ENCODE peak calls at places on chromosomes 1 and 21, in five cellular contexts. P is T-helper 2 cell; W is stimulated activated CD4-positive, alpha-beta T cell treated with anti-CD3 and anti-CD28 coated beads, Interleukin-1b, Interleukin-23, amount 100 ng/mL, for 24 hours; M is A673; F is RKO. A is an unnamed sample.

GRCh38 chr1:93702828-93703183 is 21.2 kb upstream of the BCAR3 start:
- DNase-seq in P (no peak), W (no peak), F (no peak), M (no peak), A (no peak)

GRCh38 chr1:166350490-166350889 is 183.7 kb upstream of the FAM78B start:
- DNase-seq in P (no peak), F (no peak), W (no peak), M (peak), A (no peak)

GRCh38 chr1:33182452-33182851 is 609 bp upstream of the TRIM62 start:
- DNase-seq in W (no peak), M (peak), P (no peak), F (no peak), A (peak)

GRCh38 chr1:63557365-63557987 is 34.2 kb downstream of the EFCAB7 start:
- DNase-seq in F (peak), W (no peak), M (peak), P (no peak), A (no peak)

GRCh38 chr1:117659565-117660264 is 53.9 kb downstream of the TENT5C start:
- DNase-seq in W (no peak), F (no peak), M (no peak), P (no peak), A (no peak)

GRCh38 chr1:232726048-232726779 is 79.0 kb upstream of the MAP10 start:
- DNase-seq in W (no peak), P (no peak), F (no peak), M (no peak), A (peak)

GRCh38 chr1:11725616-11726015 is 10.3 kb upstream of the AGTRAP start:
- DNase-seq in W (no peak), P (no peak), M (no peak), F (no peak), A (no peak)

GRCh38 chr1:155522069-155522468 is 40.5 kb downstream of the ASH1L start:
- DNase-seq in W (no peak), M (no peak), F (no peak), P (no peak), A (no peak)

GRCh38 chr1:246032111-246032551 is 474.9 kb downstream of the SMYD3 start:
- DNase-seq in M (no peak), F (no peak), P (no peak), W (no peak), A (no peak)

GRCh38 chr1:31577515-31578191 is 1.3 kb downstream of the TINAGL1 start:
- DNase-seq in F (no peak), M (no peak), W (no peak), P (no peak), A (no peak)

GRCh38 chr1:117511273-117511672 is 94.6 kb upstream of the TENT5C start:
- DNase-seq in F (no peak), M (no peak), W (no peak), P (no peak), A (no peak)

GRCh38 chr1:153631047-153632022 is 2.5 kb upstream of the CHTOP start:
- DNase-seq in M (no peak), F (no peak), W (no peak), P (no peak), A (no peak)

GRCh38 chr1:27192039-27192529 is 37.2 kb upstream of the SLC9A1 start:
- DNase-seq in W (no peak), F (no peak), P (no peak), M (no peak), A (no peak)

GRCh38 chr1:164781980-164782379 is 223.0 kb downstream of the PBX1 start:
- DNase-seq in F (no peak), W (no peak), P (no peak), M (no peak), A (no peak)

GRCh38 chr1:198220428-198220827 is 63.6 kb downstream of the NEK7 start:
- DNase-seq in P (no peak), W (no peak), F (no peak), M (no peak), A (no peak)

GRCh38 chr1:107664882-107665871 is 299.8 kb downstream of the VAV3 start:
- DNase-seq in P (no peak), F (no peak), M (no peak), W (no peak), A (no peak)

GRCh38 chr1:81437213-81437612 is 363.5 kb upstream of the ADGRL2 start:
- DNase-seq in M (no peak), W (no peak), F (no peak), P (no peak), A (no peak)

GRCh38 chr1:40977721-40978120 is 1.8 kb upstream of the CTPS1 start:
- DNase-seq in M (no peak), W (no peak), F (no peak), P (no peak), A (no peak)

GRCh38 chr21:8993284-8993942 is 1528.0 kb upstream of the TPTE start:
- DNase-seq in W (no peak), F (no peak), P (no peak), M (no peak), A (no peak)

GRCh38 chr1:92536593-92537332 is 50.0 kb upstream of the GFI1 start:
- DNase-seq in M (no peak), W (no peak), F (no peak), P (no peak), A (no peak)

GRCh38 chr1:159428536-159428935 is 3.5 kb upstream of the OR10J4 start:
- DNase-seq in M (no peak), F (no peak), W (no peak), P (no peak), A (no peak)

GRCh38 chr21:45164838-45165237 is 90.5 kb downstream of the ADARB1 start:
- DNase-seq in M (no peak), P (no peak), F (no peak), W (no peak), A (no peak)

GRCh38 chr21:27519357-27519756 is 552.5 kb upstream of the ADAMTS5 start:
- DNase-seq in M (no peak), P (no peak), W (no peak), F (no peak), A (no peak)

GRCh38 chr1:84442256-84442655 is 36.8 kb upstream of the RPF1 start:
- DNase-seq in P (no peak), W (no peak), M (peak), F (peak), A (no peak)

GRCh38 chr1:44547361-44547760 is 126.9 kb downstream of the TMEM53 start:
- DNase-seq in M (no peak), F (no peak), P (no peak), W (no peak), A (no peak)

GRCh38 chr1:172135923-172136610 is 284.4 kb upstream of the C1orf105 start:
- DNase-seq in W (no peak), F (no peak), P (no peak), M (no peak), A (no peak)

GRCh38 chr21:35838987-35839763 is 221.2 kb downstream of the SETD4 start:
- DNase-seq in M (no peak), F (no peak), P (no peak), W (no peak), A (no peak)

GRCh38 chr1:7434566-7434965 is 336.5 kb upstream of the VAMP3 start:
- DNase-seq in P (no peak), W (no peak), M (no peak), F (no peak), A (no peak)

A was measured in H1.